ENCODE peak calls at places on chromosome 1, in eight cellular contexts. K, Z, M, V, U, R, X and A are unnamed samples.

GRCh38 chr1:221824909-221825308 is 83.0 kb upstream of the DUSP10 start:
- DNase-seq in K (no peak), Z (no peak), M (no peak), V (no peak), U (no peak), R (no peak), X (no peak), A (no peak)

GRCh38 chr1:246355421-246356230 is 151.5 kb downstream of the SMYD3 start:
- DNase-seq in K (no peak), Z (no peak), M (no peak), V (no peak), U (no peak), R (no peak), X (no peak), A (no peak)

GRCh38 chr1:46533179-46533864 is 18.1 kb downstream of the KNCN start:
- DNase-seq in K (no peak), Z (no peak), M (no peak), V (no peak), U (no peak), R (no peak), X (no peak), A (peak)

GRCh38 chr1:76868916-76869315 is 1.6 kb downstream of the ST6GALNAC5 start:
- DNase-seq in K (no peak), Z (no peak), M (no peak), V (no peak), U (peak), R (no peak), X (no peak), A (no peak)

GRCh38 chr1:227372662-227373061 is 54.4 kb upstream of the CDC42BPA start:
- DNase-seq in K (no peak), Z (no peak), M (no peak), V (no peak), U (no peak), R (no peak), X (peak), A (peak)

GRCh38 chr1:204941415-204942338 is 71.0 kb downstream of the NFASC start:
- DNase-seq in K (peak), Z (peak), M (peak), V (peak), U (peak), R (peak), X (peak), A (peak)

GRCh38 chr1:154838473-154838872 is 31.6 kb downstream of the KCNN3 start:
- DNase-seq in K (no peak), Z (no peak), M (no peak), V (no peak), U (no peak), R (no peak), X (no peak), A (no peak)

GRCh38 chr1:52917156-52917555 is 4.4 kb downstream of the ECHDC2 start:
- DNase-seq in K (no peak), Z (no peak), M (peak), V (no peak), U (no peak), R (no peak), X (no peak), A (no peak)

GRCh38 chr1:52709016-52709415 is 10.9 kb upstream of the COA7 start:
- DNase-seq in K (no peak), Z (no peak), M (no peak), V (no peak), U (no peak), R (no peak), X (no peak), A (no peak)

GRCh38 chr1:156160744-156161181 is 7.4 kb downstream of the SEMA4A start:
- DNase-seq in K (peak), Z (no peak), M (peak), V (peak), U (peak), R (no peak), X (no peak), A (peak)

GRCh38 chr1:1462318-1462966 is 9.1 kb upstream of the ATAD3B start:
- DNase-seq in K (peak), Z (no peak), M (peak), V (peak), U (no peak), R (no peak), X (no peak), A (peak)

GRCh38 chr1:68819190-68819829 is 322.4 kb upstream of the DEPDC1 start:
- DNase-seq in K (no peak), Z (peak), M (no peak), V (no peak), U (no peak), R (peak), X (peak), A (no peak)

GRCh38 chr1:223419115-223419514 is 25.9 kb downstream of the CCDC185 start:
- DNase-seq in K (no peak), Z (no peak), M (no peak), V (no peak), U (no peak), R (no peak), X (no peak), A (no peak)

GRCh38 chr1:8822383-8823294 is 5.2 kb upstream of the RERE start:
- DNase-seq in K (peak), Z (peak), M (peak), V (no peak), U (no peak), R (no peak), X (no peak), A (no peak)

GRCh38 chr1:12124693-12125421 is 41.9 kb upstream of the TNFRSF1B start:
- DNase-seq in K (peak), Z (peak), M (peak), V (peak), U (peak), R (peak), X (peak), A (peak)

GRCh38 chr1:8590696-8591351 is 226.6 kb downstream of the RERE start:
- DNase-seq in K (no peak), Z (no peak), M (no peak), V (no peak), U (no peak), R (no peak), X (no peak), A (no peak)

GRCh38 chr1:48661726-48662483 is 114.8 kb downstream of the BEND5 start:
- DNase-seq in K (no peak), Z (no peak), M (no peak), V (no peak), U (no peak), R (no peak), X (no peak), A (no peak)

GRCh38 chr1:54384921-54385726 is 21.1 kb downstream of the SSBP3 start:
- DNase-seq in K (no peak), Z (no peak), M (no peak), V (no peak), U (no peak), R (no peak), X (no peak), A (no peak)

GRCh38 chr1:8825985-8826481 is 8.6 kb upstream of the RERE start:
- DNase-seq in K (no peak), Z (no peak), M (peak), V (no peak), U (no peak), R (no peak), X (no peak), A (no peak)

GRCh38 chr1:10519016-10519417 is 44.3 kb downstream of the PEX14 start:
- DNase-seq in K (no peak), Z (no peak), M (no peak), V (no peak), U (no peak), R (no peak), X (no peak), A (no peak)

GRCh38 chr1:205939690-205940330 is 3.4 kb downstream of the SLC26A9 start:
- DNase-seq in K (peak), Z (peak), M (no peak), V (no peak), U (no peak), R (peak), X (peak), A (peak)

GRCh38 chr1:156945881-156946661 is 25.6 kb downstream of the LRRC71 start:
- DNase-seq in K (no peak), Z (peak), M (no peak), V (no peak), U (no peak), R (no peak), X (no peak), A (no peak)

GRCh38 chr1:77889240-77889637 is 815 bp downstream of the NEXN start:
- DNase-seq in K (no peak), Z (no peak), M (no peak), V (no peak), U (no peak), R (no peak), X (peak), A (no peak)

GRCh38 chr1:218299416-218299815 is 14.3 kb downstream of the RRP15 start:
- DNase-seq in K (no peak), Z (peak), M (no peak), V (no peak), U (no peak), R (no peak), X (peak), A (no peak)

GRCh38 chr1:24600551-24600950 is 42.6 kb upstream of the SRRM1 start:
- DNase-seq in K (no peak), Z (no peak), M (no peak), V (no peak), U (no peak), R (no peak), X (no peak), A (no peak)

GRCh38 chr1:38088366-38088765 is 41.8 kb upstream of the POU3F1 start:
- DNase-seq in K (no peak), Z (no peak), M (no peak), V (no peak), U (no peak), R (no peak), X (no peak), A (no peak)

GRCh38 chr1:38087676-38088075 is 41.1 kb upstream of the POU3F1 start:
- DNase-seq in K (no peak), Z (no peak), M (no peak), V (no peak), U (no peak), R (no peak), X (no peak), A (no peak)

GRCh38 chr1:38090796-38091195 is 44.2 kb upstream of the POU3F1 start:
- DNase-seq in K (no peak), Z (no peak), M (no peak), V (no peak), U (no peak), R (no peak), X (no peak), A (no peak)

GRCh38 chr1:38092256-38092655 is 45.7 kb upstream of the POU3F1 start:
- DNase-seq in K (no peak), Z (no peak), M (no peak), V (no peak), U (no peak), R (no peak), X (no peak), A (no peak)

DNA sequence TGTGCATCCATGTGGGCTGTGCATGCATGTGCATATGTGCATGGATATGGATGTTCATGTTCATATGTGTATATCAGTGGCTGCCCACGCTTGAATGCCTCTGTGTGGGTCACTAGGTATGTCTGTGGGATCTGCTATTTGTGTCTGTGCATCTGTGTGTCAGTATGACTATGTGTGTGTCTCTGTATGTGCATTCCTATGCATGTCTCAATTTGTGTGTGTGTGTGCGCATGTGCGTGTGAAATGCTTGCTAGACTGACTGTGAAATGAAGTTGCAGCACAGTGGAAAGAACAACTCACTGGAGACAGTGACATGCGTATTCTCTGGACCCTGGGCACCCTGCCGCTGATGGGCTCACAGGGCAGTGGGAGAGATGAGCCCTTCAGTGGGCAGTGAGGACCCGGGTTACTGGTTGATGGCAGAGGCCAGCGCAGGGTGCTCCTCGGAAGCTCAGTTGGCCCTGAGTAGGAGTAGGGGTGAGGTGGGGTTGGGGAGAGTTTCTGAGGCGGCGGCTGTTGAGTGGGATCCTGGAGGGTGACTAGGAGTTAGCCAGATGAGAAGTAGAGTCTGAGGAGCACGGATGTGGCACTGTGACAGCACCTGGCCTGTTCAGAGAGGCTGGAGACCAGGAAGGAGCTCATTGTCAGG is 43.2 kb upstream of the POU3F1 start:
- DNase-seq in K (no peak), Z (no peak), M (no peak), V (no peak), U (no peak), R (no peak), X (no peak), A (no peak)
- H3K27ac ChIP-seq in K (no peak), Z (no peak), M (no peak), V (no peak), U (no peak), R (no peak), X (no peak), A (no peak)

GRCh38 chr1:160665330-160666078 is 18.7 kb upstream of the SLAMF1 start:
- DNase-seq in K (peak), Z (no peak), M (peak), V (peak), U (peak), R (no peak), X (no peak), A (peak)
- TF ChIP-seq POLR2A in K (peak), Z (no peak), M (no peak), V (no peak), U (no peak), R (no peak), X (no peak), A (no peak)

GRCh38 chr1:199665371-199665770 is 362.1 kb upstream of the NR5A2 start:
- DNase-seq in K (no peak), Z (no peak), M (no peak), V (no peak), U (no peak), R (no peak), X (no peak), A (no peak)
- H3K27ac ChIP-seq in K (no peak), Z (no peak), M (no peak), V (no peak), U (no peak), R (no peak), X (no peak), A (no peak)

DNA sequence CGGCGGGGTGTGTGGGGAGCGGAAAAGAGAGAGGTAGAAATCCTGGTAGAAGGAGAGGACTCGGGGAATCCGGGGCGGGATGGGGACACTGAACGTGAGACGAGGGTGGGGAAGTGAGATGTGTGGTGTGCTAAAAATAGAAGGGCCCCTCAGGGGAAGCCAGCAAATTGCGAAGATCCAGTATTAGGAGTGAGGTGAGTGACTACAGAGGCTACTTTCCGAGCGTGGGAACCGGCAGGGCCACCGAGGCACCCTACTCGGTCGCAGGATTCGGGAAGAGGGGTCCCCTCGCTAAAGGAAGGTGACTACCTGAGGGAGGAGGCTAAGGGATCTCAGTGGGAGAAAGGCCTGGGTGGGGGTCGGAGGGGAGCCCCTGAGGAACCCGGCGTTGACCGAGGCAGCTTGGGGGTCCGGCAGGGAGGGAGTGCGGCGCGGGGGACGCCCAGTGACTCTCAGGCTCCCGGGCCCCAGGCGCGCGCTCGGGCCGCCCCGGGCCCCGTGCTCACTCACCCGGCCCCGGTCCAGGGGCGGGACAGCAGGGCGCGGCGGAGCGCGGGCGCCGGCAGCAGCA is 318 bp downstream of the ALDH4A1 start:
- DNase-seq in K (no peak), Z (no peak), M (no peak), V (peak), U (no peak), R (no peak), X (no peak), A (no peak)
- TF ChIP-seq POLR2A in K (no peak), Z (no peak), M (no peak), V (no peak), U (no peak), R (peak), X (no peak), A (no peak)

GRCh38 chr1:225664762-225665161 is 11.8 kb upstream of the ENAH start:
- DNase-seq in K (no peak), Z (no peak), M (no peak), V (no peak), U (no peak), R (no peak), X (no peak), A (no peak)
- H3K27ac ChIP-seq in K (no peak), Z (no peak), M (no peak), V (no peak), U (no peak), R (no peak), X (no peak), A (no peak)

DNA sequence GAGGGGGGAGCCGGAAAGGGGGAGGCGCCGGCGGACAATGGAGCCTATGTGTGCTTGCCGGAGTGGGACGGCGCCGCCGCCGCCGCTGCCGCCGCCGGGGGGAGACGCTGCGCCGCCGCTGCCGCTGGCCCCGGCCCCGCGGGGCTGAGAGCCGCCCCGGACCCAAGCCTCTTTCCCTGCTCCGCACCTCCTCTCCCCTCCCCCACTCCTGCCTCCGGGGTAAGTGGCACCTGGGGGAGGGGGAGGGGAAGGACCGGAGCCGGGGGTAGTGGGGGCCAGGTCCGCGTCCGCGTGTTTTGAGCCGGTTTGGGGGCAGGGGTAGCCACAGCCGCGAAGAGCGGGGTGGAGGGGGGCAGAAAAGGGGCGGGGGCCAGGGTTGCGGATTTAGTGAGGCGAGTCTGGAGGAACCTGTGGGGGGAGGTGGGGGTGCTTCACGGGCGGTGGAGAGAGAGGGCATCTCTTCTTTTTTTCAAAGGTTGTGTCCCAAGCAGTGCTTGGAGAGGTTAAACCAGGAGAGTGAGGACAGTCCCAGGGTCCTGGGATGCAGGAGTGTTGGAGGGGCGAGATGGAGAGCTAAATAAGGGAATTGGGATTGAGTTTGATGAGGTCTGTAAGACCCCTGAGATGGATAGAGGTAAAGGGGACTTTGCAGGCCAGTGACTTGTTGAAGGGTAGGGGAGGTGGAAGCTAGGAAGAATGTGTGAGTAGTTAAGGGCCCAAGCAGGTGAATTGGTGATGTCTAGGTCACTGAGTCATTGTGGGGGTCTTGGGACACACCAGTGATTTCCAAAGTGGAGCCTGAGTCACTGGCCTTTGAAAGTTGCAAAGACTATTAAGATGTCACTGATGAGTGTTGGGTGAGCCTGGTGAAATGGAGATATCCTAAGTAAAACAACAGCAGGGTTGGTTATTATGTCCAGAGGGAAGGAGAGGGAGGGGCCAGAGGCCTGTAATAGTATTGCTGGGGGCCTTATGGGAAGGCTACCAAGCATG is 59.1 kb downstream of the BCL9 start:
- DNase-seq in K (no peak), Z (no peak), M (no peak), V (no peak), U (no peak), R (no peak), X (peak), A (no peak)
- TF ChIP-seq POLR2A in K (no peak), Z (no peak), M (no peak), V (no peak), U (peak), R (no peak), X (peak), A (no peak)

DNA sequence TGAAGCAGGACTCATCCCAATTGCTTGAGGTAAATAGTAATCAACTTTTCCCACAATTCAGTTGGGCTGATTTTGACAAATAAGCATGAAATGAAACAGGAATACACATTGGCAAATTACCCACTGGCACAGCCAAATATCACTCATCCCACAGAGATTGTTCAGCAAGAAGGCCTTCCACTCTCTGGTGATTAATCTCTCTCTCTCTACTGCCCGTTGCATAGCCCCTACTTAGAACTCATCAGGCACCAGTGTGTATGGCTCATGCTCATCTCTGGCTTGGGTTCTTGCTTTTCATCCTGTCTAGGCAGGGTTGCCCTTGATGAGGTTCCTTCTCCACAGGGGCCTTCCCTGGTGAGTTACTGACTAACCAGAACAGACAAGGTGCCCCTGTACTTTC is 1.1 kb downstream of the BSDC1 start:
- DNase-seq in K (no peak), Z (no peak), M (no peak), V (no peak), U (no peak), R (no peak), X (no peak), A (no peak)
- H3K27ac ChIP-seq in K (peak), Z (no peak), M (peak), V (no peak), U (peak), R (no peak), X (peak), A (no peak)

GRCh38 chr1:42456010-42456753 is at the start of the genes PPCS and ZMYND12:
- DNase-seq in K (peak), Z (peak), M (peak), V (peak), U (peak), R (no peak), X (peak), A (peak)
- TF ChIP-seq POLR2A in K (peak), Z (peak), M (peak), V (peak), U (peak), R (peak), X (peak), A (peak)